ENCODE peak calls at places on chromosomes 6 and 20, in six cellular contexts. H is neuronal stem cell; T is small intestine; S is stimulated activated CD4-positive, alpha-beta T cell treated with anti-CD3 and anti-CD28 coated beads, Interleukin-2, amount 100 ng/mL, for 4 hours; L is activated effector memory CD4-positive, alpha-beta T cell treated with Interleukin-2 at 50 U/mL for 16 hours; W is EL. E is an unnamed sample.

GRCh38 chr6:132219901-132220300 is 181.4 kb downstream of the MOXD1 start:
- DNase-seq in S (no peak), H (no peak), L (no peak), W (no peak), T (no peak), E (no peak)

GRCh38 chr6:144077881-144078280 is 17.5 kb downstream of the SF3B5 start:
- DNase-seq in H (no peak), S (no peak), W (no peak), L (no peak), T (no peak), E (no peak)

GRCh38 chr6:20409427-20409971 is 7.8 kb downstream of the E2F3 start:
- DNase-seq in S (no peak), T (peak; percentile 27), W (no peak), H (no peak), L (no peak), E (no peak)

GRCh38 chr6:158772172-158772571 is 47.0 kb downstream of the EZR start:
- DNase-seq in W (no peak), S (no peak), T (no peak), L (no peak), H (no peak), E (no peak)

GRCh38 chr6:27667651-27668441 is 194.9 kb upstream of the ZNF184 start:
- DNase-seq in W (peak; percentile 35), S (no peak), H (no peak), L (no peak), T (no peak), E (no peak)

GRCh38 chr20:50727792-50728485 is 3.4 kb upstream of the PARD6B start:
- DNase-seq in H (no peak), T (peak; percentile 28), W (no peak), L (no peak), S (no peak), E (no peak)

GRCh38 chr20:38321959-38322598 is 18.1 kb downstream of the BPI start:
- DNase-seq in S (no peak), T (peak; percentile 24), H (peak; percentile 36), W (peak; percentile 65), L (no peak), E (no peak)

GRCh38 chr20:10469599-10469998 is 34.5 kb downstream of the SLX4IP start:
- DNase-seq in H (peak; percentile 54), L (no peak), W (peak; percentile 74), S (no peak), T (peak; percentile 18), E (no peak)

GRCh38 chr20:6792789-6793188 is 25.3 kb downstream of the BMP2 start:
- DNase-seq in L (no peak), T (peak; percentile 60), H (no peak), S (no peak), W (no peak), E (no peak)

GRCh38 chr6:150250826-150251225 is 108.0 kb downstream of the PPP1R14C start:
- DNase-seq in H (no peak), W (peak; percentile 42), S (no peak), T (no peak), L (no peak), E (no peak)

GRCh38 chr20:22716824-22717351 is 132.5 kb upstream of the FOXA2 start:
- DNase-seq in T (no peak), L (no peak), H (no peak), W (peak; percentile 10), S (no peak), E (no peak)

GRCh38 chr6:129835691-129836090 is 25.4 kb downstream of the TMEM244 start:
- DNase-seq in W (peak; percentile 28), H (no peak), L (no peak), T (no peak), S (no peak), E (no peak)

GRCh38 chr20:61281286-61281795 is 29.3 kb downstream of the CDH4 start:
- DNase-seq in T (no peak), L (no peak), H (no peak), S (no peak), W (no peak), E (no peak)

GRCh38 chr6:139394027-139394649 is 19.7 kb upstream of the CITED2 start:
- DNase-seq in T (peak; percentile 43), H (no peak), L (no peak), S (no peak), W (no peak), E (no peak)

GRCh38 chr6:106514281-106514885 is 114.9 kb downstream of the RTN4IP1 start:
- DNase-seq in L (no peak), S (no peak), T (peak; percentile 87), W (no peak), H (no peak), E (no peak)

GRCh38 chr6:116514103-116514502 is 2.7 kb downstream of the CALHM5 start:
- DNase-seq in H (no peak), S (no peak), T (no peak), W (no peak), L (no peak), E (no peak)

GRCh38 chr20:51540585-51540984 is 1.9 kb downstream of the NFATC2 start:
- DNase-seq in W (no peak), T (no peak), S (no peak), L (no peak), H (no peak), E (no peak)

GRCh38 chr6:98831057-98832031 is 3.0 kb upstream of the POU3F2 start:
- DNase-seq in S (no peak), L (no peak), T (no peak), H (peak; percentile 29), W (no peak), E (peak; percentile 55)

GRCh38 chr6:40763001-40763400 is 175.8 kb upstream of the LRFN2 start:
- DNase-seq in S (no peak), L (no peak), H (no peak), W (no peak), T (peak; percentile 88), E (no peak)

GRCh38 chr6:13859871-13860555 is 45.7 kb upstream of the MCUR1 start:
- DNase-seq in W (no peak), H (no peak), T (no peak), S (no peak), L (no peak), E (no peak)

GRCh38 chr6:107129370-107129925 is 14.1 kb upstream of the BEND3 start:
- DNase-seq in S (no peak), T (peak; percentile 52), W (no peak), H (no peak), L (no peak), E (peak; percentile 77)

GRCh38 chr6:35363293-35363750 is 21.0 kb downstream of the PPARD start:
- DNase-seq in S (no peak), W (no peak), H (no peak), T (no peak), L (no peak), E (no peak)

GRCh38 chr20:52105045-52105572 is 86.5 kb downstream of the ZFP64 start:
- DNase-seq in H (peak; percentile 40), L (no peak), T (no peak), W (peak; percentile 57), S (no peak), E (no peak)

GRCh38 chr6:12353731-12354130 is 63.6 kb downstream of the EDN1 start:
- DNase-seq in L (no peak), W (no peak), H (no peak), S (no peak), T (no peak), E (no peak)

GRCh38 chr6:145813285-145814034 is 1.1 kb downstream of the FBXO30 start:
- DNase-seq in T (peak; percentile 49), S (no peak), L (no peak), H (no peak), W (peak; percentile 70), E (no peak)

GRCh38 chr6:125812394-125813231 is 21.9 kb downstream of the NCOA7 start:
- DNase-seq in W (peak; percentile 93), L (no peak), H (no peak), T (peak; percentile 41), S (no peak), E (no peak)

GRCh38 chr6:79494841-79495240 is 42.4 kb downstream of the LCA5 start:
- DNase-seq in W (no peak), L (no peak), S (no peak), H (no peak), T (no peak), E (no peak)

GRCh38 chr20:53890434-53891305 is 179.7 kb downstream of the BCAS1 start:
- DNase-seq in S (no peak), T (no peak), W (no peak), H (no peak), L (no peak), E (no peak)

GRCh38 chr6:45722876-45723275 is 292.8 kb downstream of the CLIC5 start:
- DNase-seq in S (no peak), T (no peak), H (no peak), W (peak; percentile 23), L (no peak), E (no peak)

GRCh38 chr6:30493643-30494250 is 4.4 kb downstream of the HLA-E start:
- DNase-seq in S (peak; percentile 40), T (no peak), W (peak; percentile 13), H (no peak), L (no peak), E (no peak)